ENCODE peak calls at places on chromosomes 2 and 18, in six cellular contexts. N is Peyer's patch, I is pancreas, Z is NCI-H2107, Y is left cardiac atrium, H is GM19239. B is an unnamed sample.

GRCh38 chr2:208545398-208546042 is 138.9 kb downstream of the PTH2R start:
- DNase-seq in N (no peak), I (no peak), Z (peak), Y (no peak), H (no peak), B (no peak)

GRCh38 chr2:46655551-46656436 is 176.4 kb downstream of the TMEM247 start:
- DNase-seq in N (no peak), I (no peak), Z (no peak), Y (no peak), H (no peak), B (peak)

GRCh38 chr2:9244985-9245544 is 38.5 kb downstream of the ASAP2 start:
- DNase-seq in N (no peak), I (no peak), Z (no peak), Y (no peak), H (no peak), B (no peak)

GRCh38 chr2:224222320-224222719 is 179.6 kb downstream of the FAM124B start:
- DNase-seq in N (no peak), I (no peak), Z (no peak), Y (no peak), H (no peak), B (no peak)

GRCh38 chr18:8895987-8896619 is 190.7 kb downstream of the MTCL1 start:
- DNase-seq in N (no peak), I (no peak), Z (no peak), Y (no peak), H (no peak), B (no peak)

GRCh38 chr18:74928194-74928968 is 280.6 kb downstream of the PTGR3 start:
- DNase-seq in N (no peak), I (no peak), Z (no peak), Y (no peak), H (no peak), B (no peak)

GRCh38 chr18:6022089-6022444 is 126.7 kb upstream of the TMEM200C start:
- DNase-seq in N (no peak), I (no peak), Z (no peak), Y (no peak), H (no peak), B (no peak)

GRCh38 chr18:37175727-37176126 is 346.8 kb downstream of the KIAA1328 start:
- DNase-seq in N (no peak), I (no peak), Z (no peak), Y (no peak), H (no peak), B (no peak)

GRCh38 chr2:101781730-101782426 is 84.4 kb downstream of the MAP4K4 start:
- DNase-seq in N (no peak), I (no peak), Z (no peak), Y (no peak), H (no peak), B (no peak)

GRCh38 chr2:120017201-120017600 is 4.3 kb downstream of the EPB41L5 start:
- DNase-seq in N (no peak), I (no peak), Z (no peak), Y (no peak), H (no peak), B (no peak)

GRCh38 chr2:51710222-51710621 is 678.3 kb upstream of the NRXN1 start:
- DNase-seq in N (no peak), I (no peak), Z (no peak), Y (no peak), H (no peak), B (no peak)

GRCh38 chr2:103656558-103656957 is 894.7 kb downstream of the TMEM182 start:
- DNase-seq in N (no peak), I (no peak), Z (no peak), Y (no peak), H (no peak), B (no peak)

GRCh38 chr2:198053173-198053572 is 248.8 kb downstream of the PLCL1 start:
- DNase-seq in N (no peak), I (no peak), Z (no peak), Y (no peak), H (no peak), B (no peak)

GRCh38 chr18:58208207-58208944 is 164.3 kb downstream of the NEDD4L start:
- DNase-seq in N (no peak), I (no peak), Z (no peak), Y (no peak), H (no peak), B (no peak)

GRCh38 chr2:234435836-234436481 is 60.9 kb downstream of the ARL4C start:
- DNase-seq in N (no peak), I (no peak), Z (no peak), Y (no peak), H (no peak), B (no peak)

GRCh38 chr2:18804540-18804939 is 215.2 kb upstream of the NT5C1B start:
- DNase-seq in N (no peak), I (no peak), Z (no peak), Y (no peak), H (no peak), B (no peak)

GRCh38 chr2:38830546-38831159 is 45.1 kb downstream of the DHX57 start:
- DNase-seq in N (no peak), I (no peak), Z (no peak), Y (no peak), H (no peak), B (no peak)

GRCh38 chr18:49757513-49758262 is 55.6 kb downstream of the ACAA2 start:
- DNase-seq in N (no peak), I (no peak), Z (no peak), Y (no peak), H (peak), B (no peak)

GRCh38 chr18:21672868-21673267 is 31.7 kb downstream of the ABHD3 start:
- DNase-seq in N (peak), I (peak), Z (no peak), Y (peak), H (no peak), B (no peak)

GRCh38 chr2:135563793-135564192 is 32.5 kb downstream of the R3HDM1 start:
- DNase-seq in N (no peak), I (no peak), Z (no peak), Y (no peak), H (no peak), B (no peak)

GRCh38 chr2:173720310-173720709 is 244.9 kb downstream of the SP3 start:
- DNase-seq in N (no peak), I (no peak), Z (no peak), Y (no peak), H (no peak), B (no peak)

GRCh38 chr2:182618672-182619079 is 97.4 kb upstream of the DNAJC10 start:
- DNase-seq in N (no peak), I (no peak), Z (no peak), Y (no peak), H (no peak), B (no peak)

GRCh38 chr2:33034784-33035183 is 88.0 kb downstream of the LTBP1 start:
- DNase-seq in N (no peak), I (no peak), Z (no peak), Y (no peak), H (no peak), B (no peak)

GRCh38 chr2:182047544-182047943 is 61.9 kb downstream of the PPP1R1C start:
- DNase-seq in N (no peak), I (no peak), Z (no peak), Y (no peak), H (no peak), B (no peak)

GRCh38 chr18:9428862-9429661 is 46.3 kb upstream of the RALBP1 start:
- DNase-seq in N (no peak), I (no peak), Z (no peak), Y (no peak), H (no peak), B (no peak)

GRCh38 chr2:74499269-74499939 is at the start of gene LBX2:
- DNase-seq in N (no peak), I (no peak), Z (no peak), Y (no peak), H (no peak), B (no peak)

GRCh38 chr2:170680172-170680913 is 34.8 kb upstream of the SP5 start:
- DNase-seq in N (no peak), I (no peak), Z (no peak), Y (no peak), H (peak), B (no peak)

GRCh38 chr2:172513524-172513900 is 42.4 kb upstream of the PDK1 start:
- DNase-seq in N (no peak), I (no peak), Z (no peak), Y (no peak), H (no peak), B (no peak)

GRCh38 chr2:240139011-240139441 is 1.4 kb downstream of the OTOS start:
- DNase-seq in N (peak), I (peak), Z (no peak), Y (peak), H (no peak), B (no peak)

GRCh38 chr18:74513883-74514205 is 17.7 kb downstream of the CNDP2 start:
- DNase-seq in N (no peak), I (peak), Z (no peak), Y (no peak), H (no peak), B (no peak)

GRCh38 chr2:22450831-22451230 is 934.1 kb upstream of the KLHL29 start:
- DNase-seq in N (no peak), I (no peak), Z (no peak), Y (no peak), H (no peak), B (no peak)

GRCh38 chr2:227703961-227704360 is 13.9 kb downstream of the SLC19A3 start:
- DNase-seq in N (no peak), I (no peak), Z (no peak), Y (no peak), H (no peak), B (no peak)

GRCh38 chr18:11674119-11674518 is 14.9 kb upstream of the GNAL start:
- DNase-seq in N (no peak), I (no peak), Z (no peak), Y (no peak), H (no peak), B (no peak)

GRCh38 chr2:184677171-184677570 is 78.8 kb downstream of the ZNF804A start:
- DNase-seq in N (no peak), I (no peak), Z (no peak), Y (no peak), H (no peak), B (no peak)

GRCh38 chr2:54722641-54723299 is 692 bp upstream of the EML6 start:
- DNase-seq in N (no peak), I (no peak), Z (no peak), Y (no peak), H (no peak), B (no peak)

GRCh38 chr18:47345291-47345690 is 93.8 kb upstream of the SKOR2 start:
- DNase-seq in N (no peak), I (no peak), Z (no peak), Y (no peak), H (no peak), B (no peak)

B was measured in glomerular endothelial cell.